ENCODE peak calls at places on chromosome 13, in five cellular contexts. X, A, D, J and W are unnamed samples.

GRCh38 chr13:44921478-44921877 is 67.8 kb downstream of the NUFIP1 start:
- DNase-seq in D (no peak), X (no peak), A (no peak), J (no peak), W (no peak)

GRCh38 chr13:37934339-37935191 is 65.0 kb upstream of the TRPC4 start:
- DNase-seq in A (no peak), J (no peak), D (no peak), X (no peak), W (no peak)

GRCh38 chr13:32639502-32640105 is 53.4 kb downstream of the PDS5B start:
- DNase-seq in X (peak; percentile 12), A (peak; percentile 17), J (peak; percentile 7), D (peak; percentile 48), W (peak; percentile 6)

GRCh38 chr13:50594276-50594970 is 249.1 kb downstream of the DLEU7 start:
- DNase-seq in D (peak; percentile 21), J (peak; percentile 45), X (peak; percentile 58), A (no peak), W (no peak)

GRCh38 chr13:24605923-24606372 is 74.3 kb upstream of the ATP12A start:
- DNase-seq in A (no peak), J (no peak), X (no peak), D (peak; percentile 16), W (no peak)

GRCh38 chr13:98083507-98083906 is 59.4 kb upstream of the FARP1 start:
- DNase-seq in X (no peak), J (no peak), D (no peak), A (no peak), W (no peak)

GRCh38 chr13:63938851-63939250 is 2523.2 kb upstream of the PCDH20 start:
- DNase-seq in D (no peak), X (no peak), A (no peak), J (no peak), W (no peak)

GRCh38 chr13:114112826-114113322 is 19.5 kb downstream of the RASA3 start:
- DNase-seq in J (no peak), A (no peak), X (no peak), D (no peak), W (no peak)

GRCh38 chr13:110306960-110307696 is at the start of the genes COL4A1 and COL4A2:
- DNase-seq in A (no peak), J (no peak), X (no peak), D (no peak), W (peak; percentile 48)

GRCh38 chr13:28822161-28822560 is 2.0 kb downstream of the MTUS2 start:
- DNase-seq in A (no peak), D (no peak), J (no peak), X (no peak), W (no peak)

GRCh38 chr13:74325106-74325505 is 190.9 kb upstream of the KLF12 start:
- DNase-seq in J (no peak), X (no peak), D (no peak), A (no peak), W (peak; percentile 54)

GRCh38 chr13:112774829-112775565 is 85.2 kb downstream of the ATP11A start:
- DNase-seq in X (no peak), J (no peak), A (no peak), D (no peak), W (no peak)

GRCh38 chr13:114101831-114102520 is 30.4 kb downstream of the RASA3 start:
- DNase-seq in X (no peak), D (no peak), J (no peak), A (no peak), W (no peak)

GRCh38 chr13:43918636-43919035 is 38.9 kb downstream of the LACC1 start:
- DNase-seq in X (no peak), A (no peak), J (no peak), D (no peak), W (no peak)

GRCh38 chr13:112770504-112770903 is 80.7 kb downstream of the ATP11A start:
- DNase-seq in X (no peak), A (no peak), J (no peak), D (no peak), W (no peak)

GRCh38 chr13:27252467-27252866 is 1.1 kb downstream of the RPL21 start:
- DNase-seq in D (no peak), X (no peak), A (no peak), J (no peak), W (no peak)

GRCh38 chr13:54563286-54563685 is 1534.7 kb downstream of the OLFM4 start:
- DNase-seq in J (no peak), D (no peak), X (no peak), A (no peak), W (no peak)

GRCh38 chr13:73190477-73190876 is 131.7 kb downstream of the KLF5 start:
- DNase-seq in D (no peak), J (no peak), X (no peak), A (no peak), W (no peak)

GRCh38 chr13:64087624-64088023 is 2672.0 kb upstream of the PCDH20 start:
- DNase-seq in D (no peak), X (no peak), A (no peak), J (no peak), W (no peak)

GRCh38 chr13:32216281-32216680 is 98.9 kb downstream of the ZAR1L start:
- DNase-seq in A (no peak), X (no peak), J (no peak), D (no peak), W (no peak)

GRCh38 chr13:110949628-110950027 is 34.8 kb upstream of the ANKRD10 start:
- DNase-seq in X (no peak), J (no peak), A (no peak), D (no peak), W (no peak)

GRCh38 chr13:37715606-37716015 is 117.0 kb upstream of the POSTN start:
- DNase-seq in A (no peak), D (no peak), J (no peak), X (no peak), W (no peak)

GRCh38 chr13:100588350-100589177 is at the start of gene GGACT:
- DNase-seq in X (peak; percentile 32), D (peak; percentile 95), A (peak; percentile 62), J (peak; percentile 92), W (peak; percentile 43)

GRCh38 chr13:66556306-66556705 is 673.8 kb downstream of the PCDH9 start:
- DNase-seq in D (no peak), X (no peak), J (no peak), A (no peak), W (no peak)

GRCh38 chr13:42873081-42873480 is 91.7 kb downstream of the FAM216B start:
- DNase-seq in X (no peak), D (no peak), J (no peak), A (no peak), W (no peak)

GRCh38 chr13:63636231-63636993 is 2220.8 kb upstream of the PCDH20 start:
- DNase-seq in X (no peak), J (no peak), A (peak; percentile 0), D (no peak), W (peak; percentile 29)

GRCh38 chr13:33233547-33233946 is 52.0 kb downstream of the STARD13 start:
- DNase-seq in X (no peak), D (no peak), A (no peak), J (no peak), W (no peak)

GRCh38 chr13:53781941-53782340 is 753.3 kb downstream of the OLFM4 start:
- DNase-seq in J (no peak), A (no peak), D (no peak), X (no peak), W (peak; percentile 19)

GRCh38 chr13:74450976-74451375 is 316.8 kb upstream of the KLF12 start:
- DNase-seq in D (no peak), A (no peak), X (no peak), J (no peak), W (no peak)

GRCh38 chr13:59480857-59481256 is 682.9 kb downstream of the DIAPH3 start:
- DNase-seq in J (no peak), A (no peak), D (no peak), X (no peak), W (no peak)

GRCh38 chr13:85247780-85248179 is 551.4 kb downstream of the SLITRK6 start:
- DNase-seq in A (no peak), D (no peak), J (no peak), X (no peak), W (no peak)

GRCh38 chr13:63840551-63841421 is 2425.1 kb upstream of the PCDH20 start:
- DNase-seq in A (no peak), X (no peak), J (no peak), D (no peak), W (no peak)

GRCh38 chr13:39159393-39159792 is 121.1 kb downstream of the NHLRC3 start:
- DNase-seq in X (no peak), A (no peak), J (no peak), D (peak; percentile 2), W (peak; percentile 31)

GRCh38 chr13:67084066-67084465 is 146.1 kb downstream of the PCDH9 start:
- DNase-seq in A (no peak), X (no peak), D (no peak), J (no peak), W (no peak)